ENCODE peak calls at places on chromosomes 12 and 14, in nine cellular contexts. One of them, this sample, is unnamed.

GRCh38 chr14:75274899-75275569 is 3.6 kb upstream of the FOS start:
- DNase-seq in H4: peak
- DNase-seq in upper lobe of right lung: peak
- DNase-seq in fibroblast of the aortic adventitia: no peak
- DNase-seq in NCI-H524: no peak
- DNase-seq in NCI-H1436 treated with DMSO at 0.1 percent for 48 hours: no peak
- DNase-seq in HTR-8/SVneo: no peak
- DNase-seq in NCI-H748 treated with DMSO at 0.1 percent for 48 hours: no peak
- DNase-seq in adrenal gland: peak
- DNase-seq in this sample: no peak

GRCh38 chr12:39824505-39825198 is 205.0 kb upstream of the ABCD2 start:
- DNase-seq in upper lobe of right lung: peak
- DNase-seq in H4: no peak
- DNase-seq in NCI-H1436 treated with DMSO at 0.1 percent for 48 hours: no peak
- DNase-seq in NCI-H524: no peak
- DNase-seq in fibroblast of the aortic adventitia: peak
- DNase-seq in adrenal gland: peak
- DNase-seq in NCI-H748 treated with DMSO at 0.1 percent for 48 hours: no peak
- DNase-seq in HTR-8/SVneo: no peak
- DNase-seq in this sample: no peak

GRCh38 chr12:126354633-126355032 is 1289.4 kb downstream of the AACS start:
- DNase-seq in adrenal gland: no peak
- DNase-seq in NCI-H1436 treated with DMSO at 0.1 percent for 48 hours: no peak
- DNase-seq in NCI-H748 treated with DMSO at 0.1 percent for 48 hours: no peak
- DNase-seq in fibroblast of the aortic adventitia: peak
- DNase-seq in H4: no peak
- DNase-seq in HTR-8/SVneo: no peak
- DNase-seq in upper lobe of right lung: no peak
- DNase-seq in NCI-H524: no peak
- DNase-seq in this sample: no peak

GRCh38 chr12:131254374-131254773 is 300.7 kb downstream of the ADGRD1 start:
- DNase-seq in H4: no peak
- DNase-seq in NCI-H524: no peak
- DNase-seq in NCI-H1436 treated with DMSO at 0.1 percent for 48 hours: no peak
- DNase-seq in fibroblast of the aortic adventitia: no peak
- DNase-seq in upper lobe of right lung: no peak
- DNase-seq in NCI-H748 treated with DMSO at 0.1 percent for 48 hours: no peak
- DNase-seq in adrenal gland: no peak
- DNase-seq in HTR-8/SVneo: no peak
- DNase-seq in this sample: no peak

GRCh38 chr12:111276189-111276588 is 92.7 kb downstream of the PHETA1 start:
- DNase-seq in NCI-H748 treated with DMSO at 0.1 percent for 48 hours: no peak
- DNase-seq in NCI-H524: no peak
- DNase-seq in adrenal gland: no peak
- DNase-seq in HTR-8/SVneo: no peak
- DNase-seq in fibroblast of the aortic adventitia: no peak
- DNase-seq in upper lobe of right lung: no peak
- DNase-seq in NCI-H1436 treated with DMSO at 0.1 percent for 48 hours: no peak
- DNase-seq in H4: no peak
- DNase-seq in this sample: no peak

GRCh38 chr12:75878382-75878720 is 153.2 kb downstream of the PHLDA1 start:
- DNase-seq in HTR-8/SVneo: no peak
- DNase-seq in H4: no peak
- DNase-seq in fibroblast of the aortic adventitia: peak
- DNase-seq in upper lobe of right lung: no peak
- DNase-seq in NCI-H1436 treated with DMSO at 0.1 percent for 48 hours: no peak
- DNase-seq in NCI-H524: no peak
- DNase-seq in adrenal gland: peak
- DNase-seq in NCI-H748 treated with DMSO at 0.1 percent for 48 hours: no peak
- DNase-seq in this sample: no peak

GRCh38 chr12:110001596-110001995 is 2.4 kb downstream of the ANKRD13A start:
- DNase-seq in adrenal gland: no peak
- DNase-seq in NCI-H748 treated with DMSO at 0.1 percent for 48 hours: no peak
- DNase-seq in NCI-H1436 treated with DMSO at 0.1 percent for 48 hours: no peak
- DNase-seq in H4: no peak
- DNase-seq in upper lobe of right lung: no peak
- DNase-seq in NCI-H524: no peak
- DNase-seq in fibroblast of the aortic adventitia: peak
- DNase-seq in HTR-8/SVneo: no peak
- DNase-seq in this sample: no peak

GRCh38 chr14:64915025-64915424 is 770 bp downstream of the CHURC1 start:
- DNase-seq in NCI-H1436 treated with DMSO at 0.1 percent for 48 hours: no peak
- DNase-seq in NCI-H748 treated with DMSO at 0.1 percent for 48 hours: no peak
- DNase-seq in fibroblast of the aortic adventitia: no peak
- DNase-seq in HTR-8/SVneo: no peak
- DNase-seq in adrenal gland: no peak
- DNase-seq in upper lobe of right lung: no peak
- DNase-seq in H4: no peak
- DNase-seq in NCI-H524: no peak
- DNase-seq in this sample: no peak

This sample was measured in dermis microvascular lymphatic vessel endothelial cell.